ENCODE peak calls at places on chromosomes 6 and 20, in five cellular contexts. Q, I, C, L and Y are unnamed samples.

GRCh38 chr6:165662671-165663282 is at the start of gene PDE10A:
- DNase-seq in C (no peak), L (no peak), I (no peak), Q (peak), Y (no peak)

GRCh38 chr6:93416575-93417420 is 2.6 kb downstream of the EPHA7 start:
- DNase-seq in Q (peak), C (no peak), I (no peak), L (peak), Y (no peak)

GRCh38 chr6:129875610-129876515 is 14.7 kb upstream of the TMEM244 start:
- DNase-seq in C (no peak), L (no peak), I (no peak), Q (no peak), Y (no peak)

GRCh38 chr6:11731423-11731822 is 47.2 kb downstream of the ADTRP start:
- DNase-seq in L (no peak), Q (no peak), I (no peak), C (no peak), Y (no peak)

GRCh38 chr6:13808806-13809205 is 5.6 kb downstream of the MCUR1 start:
- DNase-seq in Q (no peak), C (no peak), L (no peak), I (no peak), Y (no peak)

GRCh38 chr20:2539341-2539740 is 3.0 kb downstream of the TMC2 start:
- DNase-seq in I (no peak), L (no peak), C (no peak), Q (no peak), Y (no peak)

GRCh38 chr6:18742406-18742805 is 355.3 kb downstream of the RNF144B start:
- DNase-seq in C (peak), I (no peak), Q (no peak), L (no peak), Y (peak)

GRCh38 chr20:48635791-48636267 is 192.0 kb downstream of the PREX1 start:
- DNase-seq in L (peak), I (peak), C (peak), Q (peak), Y (peak)

GRCh38 chr6:136415351-136416005 is 125.8 kb upstream of the BCLAF1 start:
- DNase-seq in I (no peak), Q (no peak), L (no peak), C (no peak), Y (no peak)

GRCh38 chr6:165117121-165117520 is 192.3 kb downstream of the C6orf118 start:
- DNase-seq in Q (no peak), L (no peak), I (peak), C (no peak), Y (no peak)

GRCh38 chr6:21653323-21653722 is 59.8 kb downstream of the SOX4 start:
- DNase-seq in L (no peak), I (no peak), Q (no peak), C (no peak), Y (no peak)

GRCh38 chr6:56292505-56293181 is 45.3 kb upstream of the COL21A1 start:
- DNase-seq in C (peak), I (peak), L (peak), Q (no peak), Y (peak)

GRCh38 chr6:39956951-39957350 is 22.7 kb upstream of the MOCS1 start:
- DNase-seq in Q (no peak), I (no peak), C (peak), L (peak), Y (peak)

GRCh38 chr20:61951695-61952533 is 113.8 kb downstream of the TAF4 start:
- DNase-seq in L (no peak), Q (peak), I (peak), C (no peak), Y (no peak)

GRCh38 chr6:164532546-164533362 is 776.7 kb downstream of the C6orf118 start:
- DNase-seq in I (no peak), C (no peak), L (no peak), Q (peak), Y (no peak)

GRCh38 chr20:53162251-53162835 is 190.2 kb downstream of the TSHZ2 start:
- DNase-seq in I (no peak), L (peak), C (peak), Q (peak), Y (peak)

GRCh38 chr6:103001724-103002123 is 1608.2 kb downstream of the GRIK2 start:
- DNase-seq in C (no peak), L (no peak), Q (no peak), I (no peak), Y (no peak)

GRCh38 chr6:130372786-130373185 is 7.0 kb downstream of the TMEM200A start:
- DNase-seq in C (no peak), Q (no peak), I (no peak), L (no peak), Y (no peak)

GRCh38 chr20:14597206-14597715 is 259.8 kb upstream of the FLRT3 start:
- DNase-seq in I (no peak), Q (no peak), L (no peak), C (no peak), Y (no peak)

GRCh38 chr6:142903806-142904205 is 41.2 kb downstream of the HIVEP2 start:
- DNase-seq in C (peak), L (no peak), I (no peak), Q (no peak), Y (no peak)

GRCh38 chr6:57313711-57314471 is 3.5 kb upstream of the PRIM2 start:
- DNase-seq in I (peak), Q (no peak), C (peak), L (peak), Y (peak)

GRCh38 chr20:1121439-1121838 is 3.0 kb downstream of the PSMF1 start:
- DNase-seq in Q (no peak), I (no peak), L (no peak), C (no peak), Y (no peak)

GRCh38 chr6:12719017-12719416 is 2.5 kb downstream of the PHACTR1 start:
- DNase-seq in Q (no peak), L (no peak), C (peak), I (no peak), Y (no peak)

GRCh38 chr6:111199935-111200822 is 112.9 kb downstream of the SLC16A10 start:
- DNase-seq in I (no peak), Q (no peak), C (no peak), L (no peak), Y (no peak)

GRCh38 chr20:38875170-38875993 is 50.8 kb upstream of the FAM83D start:
- DNase-seq in Q (no peak), I (no peak), L (no peak), C (no peak), Y (no peak)

GRCh38 chr6:108524528-108525218 is 36.0 kb upstream of the FOXO3 start:
- DNase-seq in C (no peak), L (no peak), I (no peak), Q (no peak), Y (no peak)

GRCh38 chr6:30974488-30975252 is 8.8 kb upstream of the MUC21 start:
- DNase-seq in C (no peak), Q (no peak), L (peak), I (no peak), Y (no peak)

GRCh38 chr6:136503303-136503702 is 46.9 kb downstream of the MAP7 start:
- DNase-seq in Q (no peak), C (no peak), I (no peak), L (no peak), Y (no peak)

GRCh38 chr20:62578294-62578897 is 63.9 kb upstream of the SLCO4A1 start:
- DNase-seq in C (peak), L (no peak), Q (no peak), I (no peak), Y (no peak)